ENCODE peak calls at places on chromosomes 11 and 22, in ten cellular contexts. One of them, this sample, is unnamed.

GRCh38 chr11:16859651-16860050 is 121.2 kb downstream of the C11orf58 start:
- DNase-seq in GM12878: no peak
- DNase-seq in stomach: no peak
- DNase-seq in SK-N-SH: no peak
- DNase-seq in sigmoid colon: no peak
- DNase-seq in HepG2: no peak
- DNase-seq in K562: no peak
- DNase-seq in suprapubic skin: no peak
- DNase-seq in H1: no peak
- DNase-seq in esophagus muscularis mucosa: no peak
- DNase-seq in this sample: no peak

GRCh38 chr11:65454311-65454695 is 31.7 kb downstream of the NEAT1 start:
- DNase-seq in GM12878: no peak
- DNase-seq in stomach: no peak
- DNase-seq in SK-N-SH: no peak
- DNase-seq in sigmoid colon: peak; percentile 68
- DNase-seq in HepG2: no peak
- DNase-seq in K562: no peak
- DNase-seq in suprapubic skin: peak; percentile 71
- DNase-seq in H1: no peak
- DNase-seq in esophagus muscularis mucosa: no peak
- DNase-seq in this sample: no peak

GRCh38 chr11:98772799-98773198 is 247.9 kb upstream of the CNTN5 start:
- DNase-seq in GM12878: no peak
- DNase-seq in stomach: no peak
- DNase-seq in SK-N-SH: no peak
- DNase-seq in sigmoid colon: no peak
- DNase-seq in HepG2: no peak
- DNase-seq in K562: no peak
- DNase-seq in suprapubic skin: no peak
- DNase-seq in H1: no peak
- DNase-seq in esophagus muscularis mucosa: no peak
- DNase-seq in this sample: no peak

GRCh38 chr22:21044931-21045584 is 688 bp upstream of the LRRC74B start:
- DNase-seq in GM12878: no peak
- DNase-seq in stomach: no peak
- DNase-seq in SK-N-SH: peak; percentile 64
- DNase-seq in sigmoid colon: no peak
- DNase-seq in HepG2: no peak
- DNase-seq in K562: peak; percentile 73
- DNase-seq in suprapubic skin: no peak
- DNase-seq in H1: no peak
- DNase-seq in esophagus muscularis mucosa: no peak
- DNase-seq in this sample: no peak

GRCh38 chr11:71502026-71502425 is 25.0 kb upstream of the KRTAP5-7 start:
- DNase-seq in GM12878: no peak
- DNase-seq in stomach: no peak
- DNase-seq in SK-N-SH: no peak
- DNase-seq in sigmoid colon: no peak
- DNase-seq in HepG2: no peak
- DNase-seq in K562: no peak
- DNase-seq in suprapubic skin: no peak
- DNase-seq in H1: no peak
- DNase-seq in esophagus muscularis mucosa: no peak
- DNase-seq in this sample: no peak

GRCh38 chr22:28429711-28430110 is 249.9 kb downstream of the TTC28 start:
- DNase-seq in GM12878: no peak
- DNase-seq in stomach: no peak
- DNase-seq in SK-N-SH: no peak
- DNase-seq in sigmoid colon: no peak
- DNase-seq in HepG2: no peak
- DNase-seq in K562: no peak
- DNase-seq in suprapubic skin: no peak
- DNase-seq in H1: no peak
- DNase-seq in esophagus muscularis mucosa: no peak
- DNase-seq in this sample: no peak

GRCh38 chr11:2095542-2095941 is 43.6 kb downstream of the IGF2 start:
- DNase-seq in GM12878: no peak
- DNase-seq in stomach: no peak
- DNase-seq in SK-N-SH: no peak
- DNase-seq in sigmoid colon: peak; percentile 15
- DNase-seq in HepG2: no peak
- DNase-seq in K562: no peak
- DNase-seq in suprapubic skin: peak; percentile 45
- DNase-seq in H1: no peak
- DNase-seq in esophagus muscularis mucosa: no peak
- DNase-seq in this sample: no peak

GRCh38 chr11:12802418-12803085 is 128.3 kb downstream of the TEAD1 start:
- DNase-seq in GM12878: no peak
- DNase-seq in stomach: peak; percentile 92
- DNase-seq in SK-N-SH: no peak
- DNase-seq in sigmoid colon: peak; percentile 74
- DNase-seq in HepG2: peak; percentile 99
- DNase-seq in K562: peak; percentile 26
- DNase-seq in suprapubic skin: no peak
- DNase-seq in H1: no peak
- DNase-seq in esophagus muscularis mucosa: no peak
- DNase-seq in this sample: peak; percentile 84

DNA sequence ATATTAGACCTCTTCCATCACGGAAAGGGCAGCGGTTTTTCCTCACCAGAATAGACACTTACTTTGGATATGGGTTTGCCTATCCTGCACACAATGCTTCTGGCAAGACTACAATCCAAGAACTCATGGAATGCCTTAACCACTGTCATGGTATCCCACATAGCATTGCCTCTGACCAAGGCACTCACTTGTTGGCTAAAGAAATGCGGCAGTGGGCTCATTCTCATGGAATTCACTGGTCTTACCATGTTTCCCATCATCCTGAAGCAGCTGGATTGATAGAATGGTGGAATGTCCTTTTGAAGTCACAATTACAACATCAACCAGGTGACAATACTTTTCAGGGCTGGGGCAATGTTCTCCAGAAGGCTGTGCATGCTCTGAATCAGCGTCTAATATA is 20.8 kb downstream of the MS4A4E start:
- DNase-seq in GM12878: no peak
- DNase-seq in stomach: no peak
- DNase-seq in SK-N-SH: no peak
- DNase-seq in sigmoid colon: no peak
- DNase-seq in HepG2: no peak
- DNase-seq in K562: no peak
- DNase-seq in suprapubic skin: no peak
- DNase-seq in H1: no peak
- DNase-seq in esophagus muscularis mucosa: no peak
- DNase-seq in this sample: no peak
- TF ChIP-seq EP300 in GM12878: no peak
- TF ChIP-seq EP300 in stomach: no peak
- TF ChIP-seq EP300 in SK-N-SH: no peak
- TF ChIP-seq EP300 in sigmoid colon: no peak
- TF ChIP-seq EP300 in HepG2: no peak
- TF ChIP-seq EP300 in K562: no peak
- TF ChIP-seq EP300 in suprapubic skin: no peak
- TF ChIP-seq EP300 in H1: no peak
- TF ChIP-seq EP300 in esophagus muscularis mucosa: no peak
- TF ChIP-seq EP300 in this sample: no peak

GRCh38 chr22:50626314-50626855 is 1.6 kb downstream of the ARSA start:
- DNase-seq in GM12878: no peak
- DNase-seq in stomach: peak; percentile 24
- DNase-seq in SK-N-SH: no peak
- DNase-seq in sigmoid colon: peak; percentile 59
- DNase-seq in HepG2: no peak
- DNase-seq in K562: no peak
- DNase-seq in suprapubic skin: no peak
- DNase-seq in H1: no peak
- DNase-seq in esophagus muscularis mucosa: no peak
- DNase-seq in this sample: no peak

GRCh38 chr22:50627452-50627913 is 469 bp downstream of the ARSA start:
- DNase-seq in GM12878: no peak
- DNase-seq in stomach: peak; percentile 28
- DNase-seq in SK-N-SH: peak; percentile 72
- DNase-seq in sigmoid colon: peak; percentile 70
- DNase-seq in HepG2: peak; percentile 15
- DNase-seq in K562: peak; percentile 24
- DNase-seq in suprapubic skin: no peak
- DNase-seq in H1: no peak
- DNase-seq in esophagus muscularis mucosa: no peak
- DNase-seq in this sample: peak; percentile 31

GRCh38 chr22:50626856-50627451 is 998 bp downstream of the ARSA start:
- DNase-seq in GM12878: no peak
- DNase-seq in stomach: peak; percentile 28
- DNase-seq in SK-N-SH: peak; percentile 16
- DNase-seq in sigmoid colon: peak; percentile 70
- DNase-seq in HepG2: no peak
- DNase-seq in K562: no peak
- DNase-seq in suprapubic skin: peak; percentile 71
- DNase-seq in H1: no peak
- DNase-seq in esophagus muscularis mucosa: no peak
- DNase-seq in this sample: peak; percentile 18

GRCh38 chr22:50628543-50629134 is 687 bp upstream of the ARSA start:
- DNase-seq in GM12878: no peak
- DNase-seq in stomach: peak; percentile 21
- DNase-seq in SK-N-SH: no peak
- DNase-seq in sigmoid colon: peak; percentile 63
- DNase-seq in HepG2: no peak
- DNase-seq in K562: no peak
- DNase-seq in suprapubic skin: peak; percentile 58
- DNase-seq in H1: no peak
- DNase-seq in esophagus muscularis mucosa: no peak
- DNase-seq in this sample: no peak

DNA sequence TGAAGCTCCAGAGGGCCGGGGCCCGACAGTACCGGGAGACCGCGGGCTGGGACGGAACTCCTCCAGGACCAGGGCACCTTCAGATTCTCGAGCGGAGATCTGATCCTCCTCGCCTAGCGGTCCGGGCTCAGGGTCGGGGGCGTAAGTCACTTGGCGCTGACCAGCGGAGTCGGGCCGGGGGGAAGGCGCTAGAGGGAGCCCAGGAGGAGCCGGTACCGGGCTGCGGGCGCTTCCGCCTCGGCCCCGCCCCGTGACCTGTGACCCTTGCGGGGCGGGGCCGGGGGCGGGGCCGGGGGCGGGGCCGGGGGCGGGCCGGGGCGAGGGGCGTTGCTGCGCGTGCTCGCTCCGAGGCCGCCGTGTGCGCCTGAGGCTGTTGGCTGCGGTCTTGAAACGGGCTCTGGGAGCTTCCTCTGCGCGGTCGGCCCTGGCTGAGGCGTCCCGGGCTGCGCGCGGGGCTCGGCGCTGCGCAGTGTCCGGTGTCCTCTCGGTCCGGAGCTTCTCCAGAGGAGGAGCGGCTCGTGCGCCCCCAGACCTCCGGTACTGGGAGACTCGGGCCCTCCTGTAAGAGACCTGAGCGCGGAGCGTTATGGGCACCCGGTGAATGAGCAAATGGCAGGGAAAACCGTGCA is at the start of gene ARSA:
- DNase-seq in GM12878: peak; percentile 11
- DNase-seq in stomach: peak; percentile 82
- DNase-seq in SK-N-SH: peak; percentile 95
- DNase-seq in sigmoid colon: peak; percentile 92
- DNase-seq in HepG2: peak; percentile 70
- DNase-seq in K562: peak; percentile 79
- DNase-seq in suprapubic skin: peak; percentile 88
- DNase-seq in H1: no peak
- DNase-seq in esophagus muscularis mucosa: no peak
- DNase-seq in this sample: peak; percentile 86
- TF ChIP-seq POLR2AphosphoS5 in GM12878: no peak
- TF ChIP-seq POLR2AphosphoS5 in stomach: peak; percentile 86
- TF ChIP-seq POLR2AphosphoS5 in SK-N-SH: peak; percentile 75
- TF ChIP-seq POLR2AphosphoS5 in sigmoid colon: peak; percentile 61
- TF ChIP-seq POLR2AphosphoS5 in HepG2: peak; percentile 86
- TF ChIP-seq POLR2AphosphoS5 in K562: no peak
- TF ChIP-seq POLR2AphosphoS5 in suprapubic skin: no peak
- TF ChIP-seq POLR2AphosphoS5 in H1: no peak
- TF ChIP-seq POLR2AphosphoS5 in esophagus muscularis mucosa: peak; percentile 70
- TF ChIP-seq POLR2AphosphoS5 in this sample: peak; percentile 77

GRCh38 chr11:4180441-4181183 is 86.0 kb downstream of the RRM1 start:
- DNase-seq in GM12878: no peak
- DNase-seq in stomach: no peak
- DNase-seq in SK-N-SH: no peak
- DNase-seq in sigmoid colon: no peak
- DNase-seq in HepG2: no peak
- DNase-seq in K562: no peak
- DNase-seq in suprapubic skin: no peak
- DNase-seq in H1: no peak
- DNase-seq in esophagus muscularis mucosa: no peak
- DNase-seq in this sample: no peak

GRCh38 chr11:4183410-4184057 is 88.9 kb downstream of the RRM1 start:
- DNase-seq in GM12878: no peak
- DNase-seq in stomach: no peak
- DNase-seq in SK-N-SH: no peak
- DNase-seq in sigmoid colon: no peak
- DNase-seq in HepG2: no peak
- DNase-seq in K562: no peak
- DNase-seq in suprapubic skin: no peak
- DNase-seq in H1: no peak
- DNase-seq in esophagus muscularis mucosa: no peak
- DNase-seq in this sample: no peak

GRCh38 chr11:4184163-4184916 is 89.7 kb downstream of the RRM1 start:
- DNase-seq in GM12878: no peak
- DNase-seq in stomach: no peak
- DNase-seq in SK-N-SH: no peak
- DNase-seq in sigmoid colon: no peak
- DNase-seq in HepG2: no peak
- DNase-seq in K562: no peak
- DNase-seq in suprapubic skin: no peak
- DNase-seq in H1: no peak
- DNase-seq in esophagus muscularis mucosa: no peak
- DNase-seq in this sample: no peak

GRCh38 chr11:4178813-4179662 is 84.4 kb downstream of the RRM1 start:
- DNase-seq in GM12878: no peak
- DNase-seq in stomach: no peak
- DNase-seq in SK-N-SH: no peak
- DNase-seq in sigmoid colon: no peak
- DNase-seq in HepG2: no peak
- DNase-seq in K562: no peak
- DNase-seq in suprapubic skin: no peak
- DNase-seq in H1: no peak
- DNase-seq in esophagus muscularis mucosa: no peak
- DNase-seq in this sample: no peak

DNA sequence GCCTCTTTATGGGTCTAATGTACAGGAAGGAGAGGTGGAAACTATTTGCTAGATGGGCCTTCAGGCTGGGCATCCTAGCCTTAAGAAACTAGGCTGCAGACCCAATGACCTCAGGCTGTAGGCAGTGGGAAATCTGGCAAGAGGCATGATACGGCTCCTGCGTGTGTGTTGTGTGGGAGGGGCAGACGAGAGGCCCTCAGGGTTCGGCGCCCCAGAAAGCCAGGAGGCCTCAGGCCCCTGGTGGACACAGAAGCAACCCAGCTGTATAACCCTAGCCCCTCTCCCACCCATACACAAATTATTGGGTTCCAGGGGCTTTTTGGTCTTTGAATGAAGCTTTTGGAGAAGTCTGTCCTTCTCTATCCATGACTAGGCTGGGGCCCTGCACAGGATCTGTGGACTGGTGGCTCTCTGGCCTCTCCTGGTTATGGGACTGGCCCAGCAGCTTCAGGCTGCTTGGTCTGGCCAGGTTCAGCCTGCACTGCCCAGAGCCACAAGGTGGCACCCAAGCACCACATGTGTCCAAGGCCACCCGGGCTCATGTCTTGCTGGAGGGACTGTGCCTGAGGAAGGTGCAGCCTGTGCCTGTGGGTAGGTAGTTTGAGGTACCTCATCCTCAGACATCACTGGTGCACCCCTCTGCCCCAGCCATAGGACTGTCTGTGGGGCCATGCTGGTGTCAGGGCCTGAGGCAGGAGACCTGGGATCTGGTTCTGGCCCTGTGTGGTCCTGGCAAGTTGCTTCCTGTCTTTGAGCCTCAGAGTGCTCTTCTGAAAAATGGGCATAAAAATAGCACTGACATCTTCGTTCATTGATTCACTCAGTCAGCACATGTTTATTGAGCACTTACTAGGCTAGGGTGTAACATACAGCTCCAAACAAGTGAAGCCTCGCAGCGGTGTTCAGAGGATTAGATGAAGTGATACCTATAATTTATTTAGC is 87.5 kb downstream of the RRM1 start:
- DNase-seq in GM12878: no peak
- DNase-seq in stomach: peak; percentile 82
- DNase-seq in SK-N-SH: peak; percentile 73
- DNase-seq in sigmoid colon: no peak
- DNase-seq in HepG2: peak; percentile 48
- DNase-seq in K562: peak; percentile 71
- DNase-seq in suprapubic skin: no peak
- DNase-seq in H1: peak; percentile 51
- DNase-seq in esophagus muscularis mucosa: peak; percentile 92
- DNase-seq in this sample: peak; percentile 69
- TF ChIP-seq CTCF in GM12878: peak; percentile 67
- TF ChIP-seq CTCF in stomach: no peak
- TF ChIP-seq CTCF in SK-N-SH: peak; percentile 66
- TF ChIP-seq CTCF in sigmoid colon: no peak
- TF ChIP-seq CTCF in HepG2: peak; percentile 94
- TF ChIP-seq CTCF in K562: peak; percentile 89
- TF ChIP-seq CTCF in suprapubic skin: peak; percentile 38
- TF ChIP-seq CTCF in H1: peak; percentile 86
- TF ChIP-seq CTCF in esophagus muscularis mucosa: peak; percentile 49
- TF ChIP-seq CTCF in this sample: peak; percentile 50

GRCh38 chr22:38657248-38657909 is 941 bp downstream of the CBY1 start:
- DNase-seq in GM12878: no peak
- DNase-seq in stomach: no peak
- DNase-seq in SK-N-SH: peak; percentile 31
- DNase-seq in sigmoid colon: no peak
- DNase-seq in HepG2: peak; percentile 13
- DNase-seq in K562: no peak
- DNase-seq in suprapubic skin: no peak
- DNase-seq in H1: no peak
- DNase-seq in esophagus muscularis mucosa: no peak
- DNase-seq in this sample: peak; percentile 46

GRCh38 chr22:38653741-38654140 is 2.5 kb downstream of the FAM227A start:
- DNase-seq in GM12878: no peak
- DNase-seq in stomach: no peak
- DNase-seq in SK-N-SH: no peak
- DNase-seq in sigmoid colon: no peak
- DNase-seq in HepG2: no peak
- DNase-seq in K562: no peak
- DNase-seq in suprapubic skin: no peak
- DNase-seq in H1: no peak
- DNase-seq in esophagus muscularis mucosa: no peak
- DNase-seq in this sample: no peak

GRCh38 chr22:38652858-38653257 is 3.3 kb downstream of the FAM227A start:
- DNase-seq in GM12878: no peak
- DNase-seq in stomach: no peak
- DNase-seq in SK-N-SH: no peak
- DNase-seq in sigmoid colon: no peak
- DNase-seq in HepG2: no peak
- DNase-seq in K562: no peak
- DNase-seq in suprapubic skin: no peak
- DNase-seq in H1: no peak
- DNase-seq in esophagus muscularis mucosa: no peak
- DNase-seq in this sample: peak; percentile 31

GRCh38 chr22:38656256-38657148 is at the start of the genes CBY1 and FAM227A:
- DNase-seq in GM12878: peak; percentile 41
- DNase-seq in stomach: peak; percentile 92
- DNase-seq in SK-N-SH: peak; percentile 93
- DNase-seq in sigmoid colon: peak; percentile 92
- DNase-seq in HepG2: peak; percentile 78
- DNase-seq in K562: peak; percentile 97
- DNase-seq in suprapubic skin: peak; percentile 87
- DNase-seq in H1: peak; percentile 65
- DNase-seq in esophagus muscularis mucosa: peak; percentile 97
- DNase-seq in this sample: peak; percentile 89

GRCh38 chr22:38655532-38656255 is 498 bp downstream of the FAM227A start:
- DNase-seq in GM12878: no peak
- DNase-seq in stomach: no peak
- DNase-seq in SK-N-SH: peak; percentile 26
- DNase-seq in sigmoid colon: peak; percentile 69
- DNase-seq in HepG2: no peak
- DNase-seq in K562: no peak
- DNase-seq in suprapubic skin: peak; percentile 67
- DNase-seq in H1: peak; percentile 5
- DNase-seq in esophagus muscularis mucosa: no peak
- DNase-seq in this sample: no peak
- TF ChIP-seq EP300 in GM12878: no peak
- TF ChIP-seq EP300 in stomach: no peak
- TF ChIP-seq EP300 in SK-N-SH: no peak
- TF ChIP-seq EP300 in sigmoid colon: no peak
- TF ChIP-seq EP300 in HepG2: no peak
- TF ChIP-seq EP300 in K562: no peak
- TF ChIP-seq EP300 in suprapubic skin: no peak
- TF ChIP-seq EP300 in H1: no peak
- TF ChIP-seq EP300 in esophagus muscularis mucosa: no peak
- TF ChIP-seq EP300 in this sample: no peak